ENCODE peak calls at places on chromosomes 11 and 22, in seven cellular contexts. A is AG09319; Y is body of pancreas; O is SW 1271; Z is RWPE1; L is stimulated activated CD4-positive, alpha-beta T cell treated with anti-CD3 and anti-CD28 coated beads, Interleukin-12 subunit alpha, Interleukin-12 subunit beta, amount 100 ng/mL, for 4 hours; N is activated T-cell treated with anti-CD3 and anti-CD28 coated beads for 1 hour. U is an unnamed sample.
A peak's percentile ranks its signal among the peaks of the same experiment; 100 is the strongest.

GRCh38 chr11:66329165-66329673 is 7.0 kb downstream of the RIN1 start:
- DNase-seq in A (no peak), Y (no peak), O (no peak), Z (no peak), L (no peak), N (no peak), U (no peak)

GRCh38 chr11:96187779-96188624 is 155.0 kb downstream of the MAML2 start:
- DNase-seq in A (peak; percentile 35), Y (no peak), O (no peak), Z (peak; percentile 58), L (no peak), N (no peak), U (peak; percentile 46)

GRCh38 chr22:39612811-39613548 is 42.4 kb downstream of the CACNA1I start:
- DNase-seq in A (no peak), Y (no peak), O (no peak), Z (no peak), L (no peak), N (no peak), U (no peak)

GRCh38 chr11:129817282-129818051 is 1.8 kb downstream of the TMEM45B start:
- DNase-seq in A (no peak), Y (no peak), O (no peak), Z (no peak), L (no peak), N (no peak), U (no peak)

GRCh38 chr11:71988050-71988449 is 10.7 kb upstream of the IL18BP start:
- DNase-seq in A (peak; percentile 61), Y (no peak), O (no peak), Z (no peak), L (no peak), N (no peak), U (no peak)

GRCh38 chr11:10322830-10323792 is 18.2 kb downstream of the ADM start:
- DNase-seq in A (peak; percentile 81), Y (peak; percentile 66), O (peak; percentile 77), Z (peak; percentile 71), L (peak; percentile 30), N (no peak), U (peak; percentile 73)

GRCh38 chr22:23817146-23817545 is 21.7 kb downstream of the DERL3 start:
- DNase-seq in A (no peak), Y (no peak), O (no peak), Z (no peak), L (no peak), N (no peak), U (no peak)

GRCh38 chr11:61947486-61948210 is 2.5 kb upstream of the BEST1 start:
- DNase-seq in A (peak; percentile 82), Y (peak; percentile 87), O (peak; percentile 72), Z (peak; percentile 81), L (peak; percentile 52), N (peak; percentile 49), U (peak; percentile 89)

GRCh38 chr11:45093761-45094455 is 52.5 kb upstream of the PRDM11 start:
- DNase-seq in A (no peak), Y (no peak), O (no peak), Z (no peak), L (no peak), N (no peak), U (no peak)

U was measured in G401.